ENCODE peak calls at places on chromosomes 11 and 22, in ten cellular contexts. Z is fibroblast of pulmonary artery; D is AG04450; X is stimulated activated effector memory CD8-positive, alpha-beta T cell treated with anti-CD3 and anti-CD28 coated beads, Interleukin-12 subunit alpha, Interleukin-12 subunit beta, amount 100 ng/mL, for 72 hours; Q is T-helper 2 cell; P is non-pigmented ciliary epithelial cell; U is activated CD4-positive, alpha-beta T cell treated with anti-CD3 and anti-CD28 coated beads, Interleukin-2, amount 50 U/mL, for 48 hours; I is retinal pigment epithelial cell; R is fibroblast of lung; C is astrocyte of the spinal cord. B is an unnamed sample.

GRCh38 chr11:44149651-44150050 is 54.2 kb downstream of the EXT2 start:
- DNase-seq in Z (peak; percentile 23), D (no peak), X (no peak), Q (no peak), P (no peak), U (no peak), I (no peak), R (peak; percentile 56), C (no peak), B (no peak)

GRCh38 chr11:46352063-46352841 is 5.0 kb downstream of the DGKZ start:
- DNase-seq in Z (peak; percentile 51), D (no peak), X (peak; percentile 82), Q (peak; percentile 72), P (no peak), U (peak; percentile 83), I (no peak), R (peak; percentile 32), C (no peak), B (peak; percentile 80)

GRCh38 chr11:107018274-107018901 is at the start of gene GUCY1A2:
- DNase-seq in Z (no peak), D (no peak), X (no peak), Q (no peak), P (no peak), U (no peak), I (no peak), R (peak; percentile 12), C (peak; percentile 31), B (no peak)

GRCh38 chr22:32204856-32205722 is at the start of gene RFPL2:
- DNase-seq in Z (peak; percentile 4), D (no peak), X (no peak), Q (peak; percentile 53), P (no peak), U (peak; percentile 21), I (no peak), R (no peak), C (peak; percentile 15), B (peak; percentile 45)

GRCh38 chr22:30445438-30445936 is 19.9 kb downstream of the MTFP1 start:
- DNase-seq in Z (no peak), D (no peak), X (no peak), Q (no peak), P (no peak), U (no peak), I (no peak), R (peak; percentile 28), C (no peak), B (no peak)

GRCh38 chr11:10762185-10762584 is 11.1 kb downstream of the CTR9 start:
- DNase-seq in Z (no peak), D (no peak), X (no peak), Q (no peak), P (no peak), U (no peak), I (no peak), R (no peak), C (no peak), B (no peak)

GRCh38 chr22:37121887-37122591 is 12.5 kb upstream of the TMPRSS6 start:
- DNase-seq in Z (peak; percentile 38), D (no peak), X (peak; percentile 70), Q (peak; percentile 97), P (no peak), U (peak; percentile 95), I (no peak), R (no peak), C (peak; percentile 6), B (no peak)

GRCh38 chr22:17234144-17234623 is 14.9 kb upstream of the ADA2 start:
- DNase-seq in Z (peak; percentile 13), D (no peak), X (no peak), Q (no peak), P (no peak), U (no peak), I (no peak), R (peak; percentile 18), C (no peak), B (no peak)

GRCh38 chr11:125036933-125037332 is 26.2 kb upstream of the SLC37A2 start:
- DNase-seq in Z (peak; percentile 79), D (peak; percentile 63), X (no peak), Q (no peak), P (peak; percentile 78), U (no peak), I (no peak), R (peak; percentile 89), C (peak; percentile 90), B (no peak)

GRCh38 chr11:25065711-25066110 is 568.9 kb downstream of the LUZP2 start:
- DNase-seq in Z (peak; percentile 16), D (no peak), X (no peak), Q (no peak), P (peak; percentile 13), U (no peak), I (peak; percentile 43), R (peak; percentile 43), C (peak; percentile 55), B (no peak)

GRCh38 chr11:69280451-69280850 is 13.5 kb upstream of the MYEOV start:
- DNase-seq in Z (no peak), D (no peak), X (no peak), Q (no peak), P (peak; percentile 56), U (no peak), I (peak; percentile 90), R (peak; percentile 40), C (peak; percentile 86), B (no peak)

GRCh38 chr22:49789289-49790141 is 38.2 kb downstream of the BRD1 start:
- DNase-seq in Z (peak; percentile 63), D (no peak), X (no peak), Q (peak; percentile 29), P (no peak), U (peak; percentile 32), I (no peak), R (peak; percentile 53), C (no peak), B (no peak)

B was measured in NCI-H1436.